ENCODE peak calls at places on chromosomes 4 and X, in five cellular contexts. I is lower lobe of right lung, S is heart left ventricle, O is left lung, F is stomach. H is an unnamed sample.

GRCh38 chr4:170522427-170522970 is 432.7 kb upstream of the AADAT start:
- DNase-seq in I (no peak), O (no peak), S (peak; percentile 15), F (no peak), H (no peak)

GRCh38 chrX:76279007-76279406 is 106.1 kb downstream of the PBDC1 start:
- DNase-seq in O (no peak), F (peak; percentile 39), I (no peak), S (peak; percentile 10), H (peak; percentile 38)

GRCh38 chr4:26173619-26174018 is 147.2 kb upstream of the RBPJ start:
- DNase-seq in I (no peak), O (no peak), F (peak; percentile 35), S (no peak), H (no peak)

GRCh38 chr4:144732584-144733130 is 86.7 kb downstream of the HHIP start:
- DNase-seq in F (no peak), O (no peak), I (no peak), S (no peak), H (no peak)

GRCh38 chrX:69130448-69130847 is 34.8 kb downstream of the PJA1 start:
- DNase-seq in S (no peak), I (no peak), F (no peak), O (no peak), H (no peak)

GRCh38 chrX:107710617-107711391 is 64.8 kb downstream of the TSC22D3 start:
- DNase-seq in O (no peak), I (no peak), S (peak; percentile 34), F (no peak), H (peak; percentile 64)

GRCh38 chrX:47797084-47797483 is 39.6 kb upstream of the ZNF81 start:
- DNase-seq in O (no peak), F (no peak), I (no peak), S (no peak), H (peak; percentile 14)

GRCh38 chrX:23392195-23392594 is 57.5 kb downstream of the PTCHD1 start:
- DNase-seq in I (no peak), F (no peak), S (no peak), O (no peak), H (no peak)

GRCh38 chr4:153573881-153574807 is 108.0 kb downstream of the TMEM131L start:
- DNase-seq in F (peak; percentile 67), O (peak; percentile 59), S (peak; percentile 61), I (peak; percentile 63), H (peak; percentile 76)

GRCh38 chr4:158997660-158998349 is 105.1 kb upstream of the RAPGEF2 start:
- DNase-seq in S (no peak), I (no peak), O (no peak), F (no peak), H (no peak)

GRCh38 chrX:102985182-102985581 is 48.1 kb downstream of the RAB40AL start:
- DNase-seq in F (no peak), S (no peak), I (no peak), O (no peak), H (no peak)

GRCh38 chr4:180669637-180670036 is 1573.6 kb upstream of the TENM3 start:
- DNase-seq in F (no peak), O (no peak), I (no peak), S (no peak), H (no peak)

GRCh38 chrX:86061407-86061806 is 14.0 kb upstream of the CHM start:
- DNase-seq in O (no peak), I (no peak), F (no peak), S (no peak), H (no peak)

GRCh38 chr4:188452097-188452496 is 312.9 kb downstream of the TRIML1 start:
- DNase-seq in S (no peak), F (no peak), O (no peak), I (no peak), H (no peak)

GRCh38 chrX:68894513-68895338 is 65.9 kb downstream of the EFNB1 start:
- DNase-seq in S (peak; percentile 81), O (peak; percentile 71), F (peak; percentile 64), I (peak; percentile 67), H (peak; percentile 56)

GRCh38 chr4:99205104-99205979 is 13.7 kb downstream of the ADH6 start:
- DNase-seq in O (no peak), F (no peak), I (no peak), S (no peak), H (peak; percentile 28)

GRCh38 chrX:96685205-96686099 is 810 bp downstream of the DIAPH2 start:
- DNase-seq in F (peak; percentile 35), O (peak; percentile 47), S (peak; percentile 15), I (peak; percentile 54), H (peak; percentile 53)

GRCh38 chr4:158778712-158779111 is 9.9 kb downstream of the FNIP2 start:
- DNase-seq in S (no peak), I (no peak), F (peak; percentile 71), O (peak; percentile 57), H (no peak)

GRCh38 chr4:153002110-153002509 is 66.0 kb downstream of the FHDC1 start:
- DNase-seq in S (no peak), O (no peak), I (no peak), F (no peak), H (no peak)

GRCh38 chr4:129526812-129527211 is 430.9 kb downstream of the C4orf33 start:
- DNase-seq in O (no peak), I (no peak), F (no peak), S (no peak), H (no peak)

GRCh38 chrX:133018229-133018628 is 59.8 kb upstream of the HS6ST2 start:
- DNase-seq in I (no peak), S (no peak), O (no peak), F (no peak), H (no peak)

GRCh38 chrX:46330981-46331380 is 214.2 kb downstream of the ZNF674 start:
- DNase-seq in O (no peak), F (no peak), S (no peak), I (no peak), H (no peak)

GRCh38 chr4:86896596-86896995 is 4.4 kb upstream of the C4orf36 start:
- DNase-seq in I (no peak), F (no peak), O (no peak), S (no peak), H (no peak)

GRCh38 chr4:185566972-185567749 is 31.9 kb upstream of the PDLIM3 start:
- DNase-seq in S (peak; percentile 73), I (no peak), F (no peak), O (no peak), H (peak; percentile 74)

GRCh38 chr4:54318904-54319303 is 89.8 kb downstream of the PDGFRA start:
- DNase-seq in O (no peak), I (no peak), S (no peak), F (no peak), H (peak; percentile 44)

GRCh38 chr4:54316139-54316538 is 87.0 kb downstream of the PDGFRA start:
- DNase-seq in I (no peak), O (no peak), F (no peak), S (no peak), H (no peak)

GRCh38 chr4:54315561-54315960 is 86.5 kb downstream of the PDGFRA start:
- DNase-seq in I (no peak), F (no peak), O (no peak), S (no peak), H (no peak)

GRCh38 chr4:54320826-54321320 is 91.8 kb downstream of the PDGFRA start:
- DNase-seq in F (no peak), O (no peak), S (no peak), I (no peak), H (no peak)

GRCh38 chr4:54317690-54318089 is 88.6 kb downstream of the PDGFRA start:
- DNase-seq in O (no peak), F (no peak), S (no peak), I (no peak), H (no peak)
- H3K27me3 ChIP-seq in O (no peaks in the 10 kb centered on the region), F (no peaks in the 10 kb centered on the region), S (no peaks in the 10 kb centered on the region), I (no peaks in the 10 kb centered on the region), H (no peaks in the 10 kb centered on the region)

GRCh38 chr4:112272292-112272691 is 13.4 kb downstream of the TIFA start:
- DNase-seq in I (no peak), S (no peak), F (no peak), O (no peak), H (no peak)

GRCh38 chr4:112270051-112270450 is 15.7 kb downstream of the TIFA start:
- DNase-seq in O (no peak), F (no peak), S (no peak), I (no peak), H (no peak)

GRCh38 chr4:112270643-112271484 is 14.8 kb downstream of the TIFA start:
- DNase-seq in I (no peak), S (no peak), O (no peak), F (no peak), H (no peak)

GRCh38 chr4:112266823-112267222 is 18.9 kb downstream of the TIFA start:
- DNase-seq in S (no peak), O (no peak), F (no peak), I (no peak), H (no peak)
- TF ChIP-seq CTCF in S (peak; percentile 35), O (peak; percentile 28), F (peak; percentile 36), I (peak; percentile 43), H (peak; percentile 13)

DNA sequence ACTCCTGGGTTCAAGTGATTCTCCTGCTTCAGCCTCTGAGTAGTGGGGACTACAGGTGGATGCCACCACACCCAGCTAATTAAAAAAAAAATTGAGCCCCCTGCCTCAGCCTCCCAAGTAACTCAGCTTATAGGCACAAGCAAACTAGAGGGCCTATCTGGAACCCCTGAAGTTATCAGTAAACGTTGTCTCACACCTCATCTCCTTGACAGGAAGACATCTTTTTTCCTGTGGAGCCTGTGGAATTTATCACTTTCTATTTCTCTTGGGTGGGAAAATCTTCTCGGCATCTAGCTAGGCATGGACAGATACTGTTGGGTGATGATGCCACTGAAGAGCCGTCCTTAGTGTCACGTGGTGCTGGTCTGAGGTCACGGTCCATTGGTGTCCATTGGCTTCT is 171.3 kb downstream of the SOWAHB start:
- DNase-seq in F (no peak), O (no peak), I (no peak), S (no peak), H (no peak)
- H3K27ac ChIP-seq in F (no peak overlapping the region), O (no peak overlapping the region), I (no peak overlapping the region), S (no peak overlapping the region), H (no peak overlapping the region)

DNA sequence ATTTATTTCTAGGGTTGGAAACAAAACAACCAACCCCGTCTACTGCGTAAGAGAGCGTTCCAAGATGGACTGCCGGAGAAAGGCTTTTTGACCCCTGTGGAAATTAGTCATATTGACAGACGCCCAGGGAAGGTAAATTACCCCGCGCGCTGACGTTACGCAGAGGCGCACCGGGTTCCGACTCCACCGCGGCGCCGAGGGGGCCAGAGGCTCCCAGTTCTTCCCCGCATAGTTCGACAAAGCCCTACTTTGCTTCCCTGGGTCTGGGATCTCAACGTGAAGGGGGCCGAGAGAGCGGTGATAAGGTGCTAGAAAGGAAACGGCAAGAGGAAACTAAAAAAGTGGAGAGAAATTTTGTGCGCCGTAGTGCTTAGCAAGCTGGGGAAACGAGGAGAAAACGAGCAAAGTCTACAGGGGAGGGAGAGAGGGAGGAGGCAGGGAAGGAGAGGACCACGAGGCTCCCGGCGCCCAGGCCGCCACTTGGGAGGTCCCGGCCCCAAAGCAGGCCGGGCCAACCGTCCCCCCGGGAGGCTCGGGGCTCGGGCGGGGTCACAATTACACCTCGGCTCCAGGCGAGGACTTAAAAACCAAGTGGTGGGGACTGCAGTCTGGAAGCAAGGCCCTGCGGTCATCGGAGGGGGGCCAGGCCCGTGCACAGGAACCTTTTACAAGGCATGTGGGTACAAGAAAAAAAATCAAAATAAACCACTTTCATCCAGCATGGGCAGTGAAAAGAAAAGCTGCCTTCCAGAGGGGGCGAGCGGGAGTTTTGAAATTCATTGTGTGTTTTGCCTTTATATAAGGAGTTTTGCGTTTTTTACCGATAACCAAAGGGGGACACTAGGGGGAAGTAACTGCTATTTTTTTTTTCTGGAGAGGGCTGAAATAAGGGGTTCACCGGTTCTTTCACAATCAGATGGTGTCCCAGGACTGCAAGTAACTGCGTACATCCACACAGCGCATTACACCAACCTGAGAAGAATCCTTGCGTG is 13.1 kb downstream of the HAND2 start:
- DNase-seq in F (no peak), O (no peak), S (no peak), I (no peak), H (no peak)
- H3K27me3 ChIP-seq in F (peaks cover 100% of the 10 kb centered on the region), O (peaks cover 100% of the 10 kb centered on the region), S (peaks cover 32% of the 10 kb centered on the region), I (peaks cover 100% of the 10 kb centered on the region), H (no peaks in the 10 kb centered on the region)